ENCODE peak calls at places on chromosome 14, in six cellular contexts. One of them, this sample, is unnamed. For H3K9me3, the result is how much of the 10 kb centered on the place peaks cover.

GRCh38 chr14:102805454-102805891 is 28.2 kb downstream of the TRAF3 start:
- DNase-seq in AG04450: no peak
- DNase-seq in lung: no peak
- DNase-seq in Panc1: no peak
- DNase-seq in H9: peak
- DNase-seq in CD4-positive, alpha-beta memory T cell: peak
- DNase-seq in this sample: no peak

GRCh38 chr14:73786942-73787759 is 64.5 kb upstream of the PTGR2 start:
- DNase-seq in AG04450: no peak
- DNase-seq in H9: peak
- DNase-seq in lung: peak
- DNase-seq in CD4-positive, alpha-beta memory T cell: peak
- DNase-seq in Panc1: no peak
- DNase-seq in this sample: peak

GRCh38 chr14:50395448-50395847 is 1.2 kb downstream of the CDKL1 start:
- DNase-seq in Panc1: no peak
- DNase-seq in CD4-positive, alpha-beta memory T cell: no peak
- DNase-seq in lung: no peak
- DNase-seq in H9: no peak
- DNase-seq in AG04450: no peak
- DNase-seq in this sample: no peak

GRCh38 chr14:78448483-78449094 is 278.4 kb downstream of the NRXN3 start:
- DNase-seq in CD4-positive, alpha-beta memory T cell: no peak
- DNase-seq in lung: peak
- DNase-seq in Panc1: peak
- DNase-seq in AG04450: no peak
- DNase-seq in H9: peak
- DNase-seq in this sample: no peak

GRCh38 chr14:23206422-23207145 is 23.1 kb upstream of the SLC7A8 start:
- DNase-seq in CD4-positive, alpha-beta memory T cell: no peak
- DNase-seq in lung: no peak
- DNase-seq in Panc1: no peak
- DNase-seq in AG04450: no peak
- DNase-seq in H9: no peak
- DNase-seq in this sample: no peak

GRCh38 chr14:65361920-65362319 is 50.6 kb upstream of the FUT8 start:
- DNase-seq in AG04450: peak
- DNase-seq in H9: no peak
- DNase-seq in lung: no peak
- DNase-seq in Panc1: no peak
- DNase-seq in CD4-positive, alpha-beta memory T cell: no peak
- DNase-seq in this sample: no peak

GRCh38 chr14:77615231-77616132 is 955 bp downstream of the SPTLC2 start:
- DNase-seq in lung: no peak
- DNase-seq in CD4-positive, alpha-beta memory T cell: no peak
- DNase-seq in H9: no peak
- DNase-seq in AG04450: no peak
- DNase-seq in Panc1: no peak
- DNase-seq in this sample: no peak

GRCh38 chr14:100658514-100658886 is 68.2 kb upstream of the DLK1 start:
- DNase-seq in CD4-positive, alpha-beta memory T cell: no peak
- DNase-seq in AG04450: no peak
- DNase-seq in Panc1: no peak
- DNase-seq in lung: no peak
- DNase-seq in H9: peak
- DNase-seq in this sample: no peak

GRCh38 chr14:64544607-64545312 is 4.2 kb downstream of the HSPA2 start:
- DNase-seq in CD4-positive, alpha-beta memory T cell: no peak
- DNase-seq in lung: no peak
- DNase-seq in Panc1: no peak
- DNase-seq in H9: no peak
- DNase-seq in AG04450: no peak
- DNase-seq in this sample: no peak

GRCh38 chr14:99057684-99058083 is 214.3 kb downstream of the BCL11B start:
- DNase-seq in lung: no peak
- DNase-seq in Panc1: no peak
- DNase-seq in H9: no peak
- DNase-seq in CD4-positive, alpha-beta memory T cell: no peak
- DNase-seq in AG04450: no peak
- DNase-seq in this sample: no peak

GRCh38 chr14:60514378-60515243 is 5.7 kb downstream of the SIX6 start:
- DNase-seq in lung: no peak
- DNase-seq in Panc1: no peak
- DNase-seq in AG04450: no peak
- DNase-seq in CD4-positive, alpha-beta memory T cell: no peak
- DNase-seq in H9: peak
- DNase-seq in this sample: no peak

GRCh38 chr14:61671086-61671485 is 24.2 kb upstream of the HIF1A start:
- DNase-seq in Panc1: no peak
- DNase-seq in CD4-positive, alpha-beta memory T cell: peak
- DNase-seq in AG04450: no peak
- DNase-seq in lung: no peak
- DNase-seq in H9: no peak
- DNase-seq in this sample: no peak

GRCh38 chr14:24982472-24983155 is 67.3 kb downstream of the STXBP6 start:
- DNase-seq in CD4-positive, alpha-beta memory T cell: no peak
- DNase-seq in AG04450: peak
- DNase-seq in lung: no peak
- DNase-seq in Panc1: no peak
- DNase-seq in H9: no peak
- DNase-seq in this sample: no peak

GRCh38 chr14:23009483-23009938 is 432 bp downstream of the C14orf93 start:
- DNase-seq in AG04450: no peak
- DNase-seq in Panc1: no peak
- DNase-seq in lung: no peak
- DNase-seq in H9: no peak
- DNase-seq in CD4-positive, alpha-beta memory T cell: no peak
- DNase-seq in this sample: no peak

GRCh38 chr14:104221636-104222375 is 83.4 kb downstream of the KIF26A start:
- DNase-seq in lung: no peak
- DNase-seq in H9: no peak
- DNase-seq in CD4-positive, alpha-beta memory T cell: no peak
- DNase-seq in AG04450: no peak
- DNase-seq in Panc1: no peak
- DNase-seq in this sample: no peak

GRCh38 chr14:101665478-101666078 is 95.9 kb upstream of the PPP2R5C start:
- DNase-seq in Panc1: peak
- DNase-seq in CD4-positive, alpha-beta memory T cell: no peak
- DNase-seq in AG04450: peak
- DNase-seq in lung: no peak
- DNase-seq in H9: peak
- DNase-seq in this sample: no peak

GRCh38 chr14:55867726-55868125 is 250.5 kb upstream of the PELI2 start:
- DNase-seq in Panc1: no peak
- DNase-seq in AG04450: no peak
- DNase-seq in H9: no peak
- DNase-seq in lung: no peak
- DNase-seq in CD4-positive, alpha-beta memory T cell: no peak
- DNase-seq in this sample: no peak

GRCh38 chr14:41235466-41235865 is 371.2 kb upstream of the LRFN5 start:
- DNase-seq in Panc1: no peak
- DNase-seq in lung: no peak
- DNase-seq in AG04450: no peak
- DNase-seq in H9: no peak
- DNase-seq in CD4-positive, alpha-beta memory T cell: no peak
- DNase-seq in this sample: no peak

GRCh38 chr14:36785511-36785910 is 123.9 kb downstream of the PAX9 start:
- DNase-seq in CD4-positive, alpha-beta memory T cell: no peak
- DNase-seq in H9: no peak
- DNase-seq in lung: no peak
- DNase-seq in Panc1: no peak
- DNase-seq in AG04450: no peak
- DNase-seq in this sample: no peak

GRCh38 chr14:100416921-100417451 is 93.8 kb downstream of the SLC25A47 start:
- DNase-seq in AG04450: peak
- DNase-seq in CD4-positive, alpha-beta memory T cell: no peak
- DNase-seq in lung: no peak
- DNase-seq in Panc1: no peak
- DNase-seq in H9: no peak
- DNase-seq in this sample: no peak

GRCh38 chr14:26841920-26842741 is 244.3 kb upstream of the NOVA1 start:
- DNase-seq in lung: peak
- DNase-seq in H9: no peak
- DNase-seq in Panc1: peak
- DNase-seq in CD4-positive, alpha-beta memory T cell: no peak
- DNase-seq in AG04450: peak
- DNase-seq in this sample: no peak

GRCh38 chr14:70735043-70735442 is 74.3 kb downstream of the MAP3K9 start:
- DNase-seq in AG04450: no peak
- DNase-seq in H9: no peak
- DNase-seq in Panc1: no peak
- DNase-seq in lung: no peak
- DNase-seq in CD4-positive, alpha-beta memory T cell: no peak
- DNase-seq in this sample: no peak

GRCh38 chr14:104688755-104689619 is at the start of gene INF2:
- DNase-seq in H9: peak
- DNase-seq in CD4-positive, alpha-beta memory T cell: peak
- DNase-seq in lung: no peak
- DNase-seq in AG04450: no peak
- DNase-seq in Panc1: no peak
- DNase-seq in this sample: peak

GRCh38 chr14:93963692-93964091 is 12.7 kb downstream of the ASB2 start:
- DNase-seq in Panc1: no peak
- DNase-seq in H9: no peak
- DNase-seq in lung: no peak
- DNase-seq in CD4-positive, alpha-beta memory T cell: no peak
- DNase-seq in AG04450: no peak
- DNase-seq in this sample: no peak

GRCh38 chr14:89185919-89186849 is 230.8 kb downstream of the FOXN3 start:
- DNase-seq in CD4-positive, alpha-beta memory T cell: no peak
- DNase-seq in Panc1: no peak
- DNase-seq in H9: no peak
- DNase-seq in lung: no peak
- DNase-seq in AG04450: peak
- DNase-seq in this sample: no peak

GRCh38 chr14:95524706-95525512 is 8.5 kb upstream of the SYNE3 start:
- DNase-seq in lung: no peak
- DNase-seq in H9: no peak
- DNase-seq in AG04450: no peak
- DNase-seq in Panc1: no peak
- DNase-seq in CD4-positive, alpha-beta memory T cell: no peak
- DNase-seq in this sample: no peak

GRCh38 chr14:42731480-42731879 is 1124.8 kb downstream of the LRFN5 start:
- DNase-seq in Panc1: no peak
- DNase-seq in AG04450: no peak
- DNase-seq in H9: no peak
- DNase-seq in lung: no peak
- DNase-seq in CD4-positive, alpha-beta memory T cell: no peak
- DNase-seq in this sample: no peak

GRCh38 chr14:42736408-42736807 is 1129.7 kb downstream of the LRFN5 start:
- DNase-seq in lung: no peak
- DNase-seq in CD4-positive, alpha-beta memory T cell: no peak
- DNase-seq in H9: no peak
- DNase-seq in AG04450: no peak
- DNase-seq in Panc1: no peak
- DNase-seq in this sample: no peak

GRCh38 chr14:42732005-42732404 is 1125.3 kb downstream of the LRFN5 start:
- DNase-seq in lung: no peak
- DNase-seq in H9: no peak
- DNase-seq in Panc1: no peak
- DNase-seq in CD4-positive, alpha-beta memory T cell: no peak
- DNase-seq in AG04450: no peak
- DNase-seq in this sample: no peak
- H3K9me3 ChIP-seq in lung: under half
- H3K9me3 ChIP-seq in H9: under half
- H3K9me3 ChIP-seq in Panc1: under half
- H3K9me3 ChIP-seq in CD4-positive, alpha-beta memory T cell: under half
- H3K9me3 ChIP-seq in AG04450: under half
- H3K9me3 ChIP-seq in this sample: under half

DNA sequence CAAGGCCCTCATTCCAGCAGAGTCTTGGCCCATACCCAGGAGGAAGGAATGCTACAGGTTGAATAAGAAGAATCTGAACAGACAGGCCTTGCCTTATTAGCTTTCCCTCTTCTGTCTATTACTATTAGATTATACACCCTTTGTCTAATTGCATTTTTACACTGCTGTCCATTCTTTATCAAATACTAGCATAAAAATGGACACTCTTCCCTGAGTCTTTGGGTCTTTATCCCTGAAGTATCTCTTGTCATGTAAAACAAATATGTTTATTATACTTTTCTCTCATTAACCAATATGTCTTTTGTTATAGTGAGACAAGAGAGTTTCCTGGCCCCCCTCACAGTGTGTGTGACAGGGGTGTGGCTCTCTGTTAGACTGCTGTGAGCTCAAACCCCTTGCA is 897.4 kb upstream of the SEL1L start:
- DNase-seq in Panc1: no peak
- DNase-seq in AG04450: no peak
- DNase-seq in CD4-positive, alpha-beta memory T cell: no peak
- DNase-seq in H9: no peak
- DNase-seq in lung: no peak
- DNase-seq in this sample: no peak
- H3K9me3 ChIP-seq in Panc1: under half
- H3K9me3 ChIP-seq in AG04450: under half
- H3K9me3 ChIP-seq in CD4-positive, alpha-beta memory T cell: under half
- H3K9me3 ChIP-seq in H9: under half
- H3K9me3 ChIP-seq in lung: under half
- H3K9me3 ChIP-seq in this sample: under half

DNA sequence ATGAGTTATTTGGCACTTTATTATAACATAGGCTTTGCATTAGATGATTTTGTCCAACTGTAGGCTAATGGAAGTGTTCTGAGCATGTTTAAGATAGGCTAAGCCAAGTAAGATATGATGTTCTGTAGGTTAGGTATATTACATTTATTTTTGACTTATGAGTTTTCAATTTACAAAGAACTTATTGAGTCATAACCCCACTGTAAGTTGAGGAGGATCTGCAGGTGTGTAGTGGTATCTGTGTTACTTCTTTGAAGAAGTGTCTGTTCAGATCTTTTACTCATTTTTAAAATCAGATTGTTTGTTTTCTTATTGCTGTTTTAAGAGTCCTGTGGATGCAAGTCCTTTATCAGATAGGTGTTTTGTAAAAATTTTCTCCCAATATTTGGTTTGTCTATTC is 329.2 kb downstream of the RAD51B start:
- DNase-seq in CD4-positive, alpha-beta memory T cell: no peak
- DNase-seq in lung: no peak
- DNase-seq in AG04450: no peak
- DNase-seq in H9: no peak
- DNase-seq in Panc1: no peak
- DNase-seq in this sample: no peak
- H3K9me3 ChIP-seq in CD4-positive, alpha-beta memory T cell: under half
- H3K9me3 ChIP-seq in lung: under half
- H3K9me3 ChIP-seq in AG04450: under half
- H3K9me3 ChIP-seq in H9: under half
- H3K9me3 ChIP-seq in Panc1: under half
- H3K9me3 ChIP-seq in this sample: under half

DNA sequence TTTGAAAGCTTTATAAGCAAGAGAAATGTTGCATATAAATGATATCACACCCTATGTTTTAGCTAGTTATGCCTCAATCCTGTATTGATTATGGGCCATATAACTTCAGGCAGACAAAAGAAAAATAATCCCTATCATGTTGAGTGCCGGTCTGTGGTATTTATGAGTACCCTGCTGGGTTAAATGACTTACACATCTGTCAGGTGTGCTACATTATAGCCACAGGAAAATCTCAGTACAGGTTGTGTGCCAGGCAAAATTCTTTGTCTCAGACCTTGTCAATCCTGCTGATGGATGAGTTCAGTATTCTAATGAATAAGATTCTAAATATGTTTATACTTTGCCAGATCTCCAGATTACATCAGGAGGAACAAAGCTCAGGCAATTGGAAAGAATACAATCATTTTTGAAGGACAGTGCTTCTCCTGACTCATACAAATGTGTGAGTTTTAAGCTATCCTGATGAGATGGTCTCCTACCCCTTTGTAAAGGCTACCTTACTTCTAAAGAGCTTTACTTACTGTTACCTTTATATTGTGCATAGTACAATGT is 109.8 kb upstream of the FOXG1 start:
- DNase-seq in lung: no peak
- DNase-seq in H9: no peak
- DNase-seq in Panc1: no peak
- DNase-seq in CD4-positive, alpha-beta memory T cell: no peak
- DNase-seq in AG04450: no peak
- DNase-seq in this sample: no peak
- H3K9me3 ChIP-seq in lung: under half
- H3K9me3 ChIP-seq in H9: under half
- H3K9me3 ChIP-seq in Panc1: under half
- H3K9me3 ChIP-seq in CD4-positive, alpha-beta memory T cell: under half
- H3K9me3 ChIP-seq in AG04450: under half
- H3K9me3 ChIP-seq in this sample: under half